ENCODE peak calls at places on chromosomes 3 and 15, in ten cellular contexts. D, L, A, I, W, R, K, Z, F and Q are unnamed samples.

GRCh38 chr3:11118181-11118682 is 36.1 kb upstream of the HRH1 start:
- DNase-seq in D (no peak), L (peak), A (no peak), I (no peak), W (no peak), R (peak), K (no peak), Z (no peak), F (no peak), Q (peak)

GRCh38 chr15:95875141-95875643 is 455.3 kb upstream of the NR2F2 start:
- DNase-seq in D (no peak), L (peak), A (no peak), I (no peak), W (no peak), R (no peak), K (no peak), Z (peak), F (no peak), Q (peak)

GRCh38 chr15:40279437-40280141 is 3.3 kb downstream of the ANKRD63 start:
- DNase-seq in D (peak), L (peak), A (peak), I (peak), W (peak), R (peak), K (peak), Z (peak), F (peak), Q (peak)

GRCh38 chr15:41990691-41991090 is 18.3 kb upstream of the EHD4 start:
- DNase-seq in D (no peak), L (no peak), A (no peak), I (no peak), W (no peak), R (no peak), K (no peak), Z (no peak), F (no peak), Q (no peak)

GRCh38 chr15:69805248-69805953 is 292.3 kb downstream of the TLE3 start:
- DNase-seq in D (no peak), L (peak), A (no peak), I (no peak), W (no peak), R (no peak), K (no peak), Z (no peak), F (no peak), Q (no peak)

GRCh38 chr3:150736316-150736719 is 26.7 kb downstream of the SIAH2 start:
- DNase-seq in D (no peak), L (peak), A (no peak), I (no peak), W (no peak), R (no peak), K (no peak), Z (no peak), F (no peak), Q (no peak)

GRCh38 chr3:185555101-185555501 is 2.7 kb upstream of the LIPH start:
- DNase-seq in D (no peak), L (no peak), A (no peak), I (no peak), W (no peak), R (no peak), K (no peak), Z (no peak), F (no peak), Q (no peak)

GRCh38 chr3:168624892-168625291 is 529.2 kb upstream of the GOLIM4 start:
- DNase-seq in D (no peak), L (no peak), A (no peak), I (no peak), W (no peak), R (no peak), K (no peak), Z (no peak), F (no peak), Q (no peak)

GRCh38 chr3:48107227-48107626 is 81.0 kb downstream of the CDC25A start:
- DNase-seq in D (no peak), L (no peak), A (no peak), I (no peak), W (no peak), R (no peak), K (no peak), Z (no peak), F (no peak), Q (no peak)

GRCh38 chr3:621714-622113 is 425.2 kb downstream of the CHL1 start:
- DNase-seq in D (no peak), L (no peak), A (no peak), I (no peak), W (no peak), R (no peak), K (no peak), Z (no peak), F (no peak), Q (no peak)

GRCh38 chr15:68615811-68616210 is 37.0 kb downstream of the CORO2B start:
- DNase-seq in D (no peak), L (no peak), A (no peak), I (no peak), W (no peak), R (no peak), K (no peak), Z (no peak), F (no peak), Q (no peak)

GRCh38 chr3:40258555-40258954 is 51.0 kb upstream of the EIF1B start:
- DNase-seq in D (no peak), L (peak), A (no peak), I (no peak), W (no peak), R (no peak), K (no peak), Z (no peak), F (no peak), Q (peak)

GRCh38 chr3:45986303-45986982 is 9.2 kb downstream of the FYCO1 start:
- DNase-seq in D (no peak), L (peak), A (no peak), I (no peak), W (no peak), R (no peak), K (no peak), Z (no peak), F (no peak), Q (peak)

GRCh38 chr3:12288466-12289129 is at the start of gene PPARG:
- DNase-seq in D (no peak), L (peak), A (no peak), I (no peak), W (no peak), R (no peak), K (no peak), Z (no peak), F (peak), Q (no peak)

GRCh38 chr15:100093211-100094126 is 248.3 kb downstream of the ADAMTS17 start:
- DNase-seq in D (no peak), L (peak), A (no peak), I (no peak), W (no peak), R (no peak), K (no peak), Z (no peak), F (no peak), Q (peak)

GRCh38 chr3:57001356-57001755 is 59.1 kb upstream of the SPATA12 start:
- DNase-seq in D (no peak), L (no peak), A (no peak), I (no peak), W (no peak), R (no peak), K (no peak), Z (no peak), F (no peak), Q (no peak)

GRCh38 chr3:99218468-99218867 is 317.0 kb upstream of the DCBLD2 start:
- DNase-seq in D (no peak), L (no peak), A (no peak), I (no peak), W (no peak), R (no peak), K (no peak), Z (no peak), F (no peak), Q (no peak)

GRCh38 chr3:32132121-32132520 is 25.7 kb downstream of the GPD1L start:
- DNase-seq in D (no peak), L (no peak), A (no peak), I (no peak), W (no peak), R (no peak), K (no peak), Z (no peak), F (no peak), Q (peak)

GRCh38 chr15:45448066-45448510 is 69.7 kb upstream of the GATM start:
- DNase-seq in D (no peak), L (peak), A (peak), I (no peak), W (no peak), R (no peak), K (no peak), Z (no peak), F (no peak), Q (no peak)

GRCh38 chr3:46661776-46662766 is 31.4 kb downstream of the ALS2CL start:
- DNase-seq in D (no peak), L (no peak), A (no peak), I (no peak), W (no peak), R (peak), K (no peak), Z (no peak), F (no peak), Q (no peak)

GRCh38 chr3:148820885-148821284 is 6.7 kb upstream of the CPB1 start:
- DNase-seq in D (no peak), L (no peak), A (no peak), I (no peak), W (no peak), R (no peak), K (no peak), Z (no peak), F (no peak), Q (no peak)

GRCh38 chr15:64895285-64896065 is 16.2 kb upstream of the ANKDD1A start:
- DNase-seq in D (no peak), L (no peak), A (peak), I (no peak), W (no peak), R (peak), K (no peak), Z (peak), F (no peak), Q (peak)

GRCh38 chr3:158522737-158523136 is 48.3 kb upstream of the MLF1 start:
- DNase-seq in D (no peak), L (peak), A (no peak), I (no peak), W (no peak), R (no peak), K (no peak), Z (no peak), F (no peak), Q (peak)

GRCh38 chr15:84582583-84583157 is 18.1 kb upstream of the ZSCAN2 start:
- DNase-seq in D (no peak), L (peak), A (peak), I (no peak), W (no peak), R (no peak), K (no peak), Z (no peak), F (no peak), Q (peak)

GRCh38 chr3:141105828-141106628 is 54.9 kb downstream of the SPSB4 start:
- DNase-seq in D (no peak), L (peak), A (no peak), I (peak), W (peak), R (peak), K (peak), Z (peak), F (peak), Q (peak)

GRCh38 chr3:142647856-142648255 is 51.7 kb downstream of the PLS1 start:
- DNase-seq in D (no peak), L (peak), A (no peak), I (no peak), W (no peak), R (no peak), K (no peak), Z (no peak), F (no peak), Q (peak)

GRCh38 chr3:123286308-123287023 is 84.7 kb downstream of the SEC22A start:
- DNase-seq in D (no peak), L (peak), A (no peak), I (no peak), W (no peak), R (peak), K (peak), Z (no peak), F (peak), Q (peak)

GRCh38 chr3:40847571-40847992 is 322.8 kb downstream of the ZNF621 start:
- DNase-seq in D (no peak), L (peak), A (no peak), I (no peak), W (no peak), R (peak), K (peak), Z (no peak), F (peak), Q (peak)

GRCh38 chr15:41332788-41333527 is at the start of gene NUSAP1:
- DNase-seq in D (no peak), L (no peak), A (no peak), I (peak), W (no peak), R (no peak), K (no peak), Z (peak), F (no peak), Q (no peak)

GRCh38 chr3:122974764-122975162 is 52.8 kb downstream of the SEMA5B start:
- DNase-seq in D (no peak), L (peak), A (no peak), I (no peak), W (no peak), R (no peak), K (peak), Z (no peak), F (no peak), Q (peak)

GRCh38 chr3:195580733-195581443 is 2.9 kb downstream of the APOD start:
- DNase-seq in D (peak), L (peak), A (no peak), I (no peak), W (no peak), R (peak), K (peak), Z (no peak), F (peak), Q (no peak)

GRCh38 chr15:52143862-52144261 is 31.3 kb upstream of the BCL2L10 start:
- DNase-seq in D (no peak), L (peak), A (no peak), I (no peak), W (no peak), R (no peak), K (no peak), Z (no peak), F (no peak), Q (peak)

GRCh38 chr15:100686725-100687488 is 84.5 kb downstream of the ASB7 start:
- DNase-seq in D (no peak), L (peak), A (no peak), I (no peak), W (no peak), R (no peak), K (no peak), Z (no peak), F (no peak), Q (peak)

GRCh38 chr3:9782777-9783176 is 9.5 kb downstream of the TADA3 start:
- DNase-seq in D (no peak), L (no peak), A (no peak), I (no peak), W (no peak), R (peak), K (no peak), Z (no peak), F (no peak), Q (no peak)

GRCh38 chr3:162021206-162021605 is 524.6 kb downstream of the OTOL1 start:
- DNase-seq in D (no peak), L (no peak), A (no peak), I (no peak), W (no peak), R (no peak), K (no peak), Z (no peak), F (no peak), Q (no peak)

GRCh38 chr3:154486949-154487348 is 57.0 kb upstream of the GPR149 start:
- DNase-seq in D (no peak), L (no peak), A (no peak), I (no peak), W (no peak), R (no peak), K (no peak), Z (no peak), F (peak), Q (no peak)

GRCh38 chr15:68383161-68384074 is 48.5 kb downstream of the ITGA11 start:
- DNase-seq in D (no peak), L (peak), A (no peak), I (peak), W (no peak), R (peak), K (no peak), Z (peak), F (no peak), Q (peak)